ENCODE peak calls at places on chromosomes 7 and 10, in six cellular contexts. D is GM12892, Y is K562, B is GM12878, I is SK-N-MC, J is HepG2. G is an unnamed sample.
A peak's percentile ranks its signal among the peaks of the same experiment; 100 is the strongest.

GRCh38 chr7:113953553-113953952 is 34.7 kb upstream of the PPP1R3A start:
- DNase-seq in D (no peak), B (no peak), I (no peak), Y (no peak), J (no peak), G (no peak)

GRCh38 chr7:4724648-4725013 is 42.5 kb downstream of the FOXK1 start:
- DNase-seq in I (no peak), Y (no peak), J (peak; percentile 58), B (no peak), D (no peak), G (no peak)

GRCh38 chr7:48101880-48102448 is 12.9 kb downstream of the UPP1 start:
- DNase-seq in B (no peak), Y (peak; percentile 11), I (no peak), D (no peak), J (peak; percentile 29), G (no peak)

GRCh38 chr7:38512704-38513103 is 118.5 kb downstream of the AMPH start:
- DNase-seq in Y (no peak), D (no peak), B (no peak), J (no peak), I (no peak), G (no peak)

GRCh38 chr10:132001238-132001977 is 19.7 kb upstream of the BNIP3 start:
- DNase-seq in Y (peak; percentile 63), D (no peak), B (no peak), J (peak; percentile 29), I (no peak), G (no peak)

GRCh38 chr7:87370660-87371180 is 25.3 kb downstream of the CROT start:
- DNase-seq in Y (peak; percentile 59), B (no peak), D (no peak), I (peak; percentile 6), J (peak; percentile 8), G (no peak)

GRCh38 chr10:62561151-62561550 is 187.0 kb downstream of the ZNF365 start:
- DNase-seq in J (no peak), Y (no peak), B (no peak), D (no peak), I (no peak), G (no peak)

GRCh38 chr7:26580666-26581065 is 283.7 kb downstream of the SKAP2 start:
- DNase-seq in J (no peak), B (no peak), I (no peak), Y (no peak), D (no peak), G (no peak)

GRCh38 chr7:126700807-126701604 is 551.7 kb downstream of the GRM8 start:
- DNase-seq in I (peak; percentile 96), Y (peak; percentile 97), B (peak; percentile 98), D (peak; percentile 22), J (peak; percentile 41), G (no peak)

GRCh38 chr10:129744134-129744895 is 219.8 kb downstream of the EBF3 start:
- DNase-seq in B (no peak), I (no peak), Y (no peak), J (no peak), D (no peak), G (no peak)

GRCh38 chr7:120806669-120807068 is 51.3 kb downstream of the TSPAN12 start:
- DNase-seq in Y (no peak), B (no peak), I (no peak), D (no peak), J (no peak), G (no peak)

GRCh38 chr7:1533569-1534329 is 3.2 kb downstream of the MAFK start:
- DNase-seq in D (no peak), Y (peak; percentile 88), J (no peak), B (no peak), I (no peak), G (peak; percentile 72)

GRCh38 chr7:105691029-105691691 is 109.9 kb upstream of the EFCAB10 start:
- DNase-seq in J (no peak), B (no peak), D (peak; percentile 30), I (no peak), Y (no peak), G (no peak)

GRCh38 chr10:52621635-52622079 is 150.9 kb downstream of the MBL2 start:
- DNase-seq in J (no peak), Y (no peak), I (no peak), B (no peak), D (no peak), G (no peak)

GRCh38 chr7:45182856-45183710 is 25.5 kb downstream of the RAMP3 start:
- DNase-seq in Y (no peak), B (no peak), D (no peak), J (no peak), I (no peak), G (no peak)

GRCh38 chr10:104767745-104768144 is 126.7 kb downstream of the SORCS3 start:
- DNase-seq in I (no peak), B (no peak), Y (no peak), D (no peak), J (no peak), G (no peak)

GRCh38 chr10:5089869-5090268 is 4.3 kb upstream of the AKR1C3 start:
- DNase-seq in B (no peak), Y (peak; percentile 35), D (no peak), J (peak; percentile 43), I (no peak), G (no peak)

GRCh38 chr10:93413252-93413689 is 68.9 kb downstream of the MYOF start:
- DNase-seq in D (no peak), Y (no peak), B (no peak), J (no peak), I (no peak), G (no peak)

GRCh38 chr10:88336316-88336715 is 246.8 kb downstream of the RNLS start:
- DNase-seq in B (no peak), I (no peak), Y (no peak), D (no peak), J (no peak), G (no peak)

GRCh38 chr7:30276203-30276900 is 8.0 kb upstream of the ZNRF2 start:
- DNase-seq in I (no peak), J (peak; percentile 67), B (no peak), Y (peak; percentile 75), D (no peak), G (no peak)

GRCh38 chr7:152866125-152866524 is 106.6 kb downstream of the ACTR3B start:
- DNase-seq in B (no peak), J (no peak), I (no peak), Y (no peak), D (no peak), G (no peak)

DNA sequence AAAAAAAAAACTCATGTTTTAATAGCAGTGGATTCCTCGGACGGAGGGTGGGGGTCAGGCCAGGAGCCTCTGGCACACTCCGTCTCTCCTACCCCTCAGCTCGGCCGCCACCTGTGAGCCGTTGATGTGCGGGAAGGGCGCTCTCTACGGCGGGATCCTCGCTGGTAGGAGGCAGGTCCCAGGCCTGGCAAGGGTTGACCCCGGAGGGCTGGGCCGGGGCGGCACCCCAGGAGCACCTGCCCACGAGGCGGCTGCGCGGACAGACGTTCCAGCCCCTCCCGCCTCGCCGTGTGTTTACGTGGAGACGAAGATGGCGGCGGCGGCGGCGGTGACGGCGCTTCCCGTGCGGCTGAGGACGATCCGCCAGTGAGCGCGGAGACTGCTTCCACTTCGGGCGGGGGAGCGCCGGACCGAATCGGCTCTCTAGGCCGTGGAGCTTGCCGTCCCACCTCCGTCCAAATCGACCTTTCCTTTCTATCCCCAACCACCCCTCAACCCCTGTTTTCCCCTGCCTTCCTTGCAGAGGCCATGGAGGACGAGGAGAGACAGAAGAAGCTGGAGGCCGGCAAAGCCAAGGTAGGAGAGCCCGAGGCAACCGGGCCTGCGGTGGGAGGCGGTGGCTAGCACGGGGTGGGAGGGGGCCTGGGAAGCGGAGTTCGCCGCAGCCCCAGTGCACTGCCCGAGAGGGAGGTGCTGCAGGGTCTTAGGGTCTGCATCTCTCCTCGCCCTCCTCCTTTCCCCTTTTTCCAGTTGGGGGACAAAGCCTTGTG is at the start of gene AKAP9:
- DNase-seq in B (peak; percentile 44), J (peak; percentile 77), I (no peak), Y (peak; percentile 95), D (peak; percentile 69), G (peak; percentile 67)
- TF ChIP-seq POLR2AphosphoS5 in B (peak; percentile 79), J (peak; percentile 60), I (peak; percentile 89), Y (peak; percentile 80), D (peak; percentile 66), G (peak; percentile 55)

DNA sequence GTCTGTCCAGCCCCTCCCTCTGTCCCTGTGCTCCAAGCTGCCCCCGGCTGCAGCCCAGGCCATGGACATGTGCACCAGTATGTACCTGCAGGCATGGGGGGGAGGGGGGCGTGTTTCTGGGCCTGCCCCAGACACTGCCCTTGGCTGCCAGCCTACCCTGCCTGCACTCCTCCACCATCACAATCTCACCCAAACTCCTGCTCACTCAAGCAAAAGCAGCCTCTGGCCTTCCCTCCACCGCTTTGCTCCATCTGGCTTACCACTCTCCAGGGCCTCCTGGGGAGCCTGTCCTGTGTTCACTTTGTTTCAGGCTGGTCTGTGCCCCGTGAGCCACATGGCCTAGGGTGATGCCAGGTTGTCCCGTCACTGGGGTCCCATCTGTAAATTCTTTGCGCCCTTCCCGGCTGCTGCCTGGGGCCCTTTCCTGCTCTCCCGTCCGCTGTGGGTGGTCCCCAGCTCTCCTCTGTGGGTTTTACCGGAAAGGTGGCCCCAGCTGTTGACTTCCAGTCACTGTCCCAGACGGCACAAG is 33.3 kb upstream of the PPIF start:
- DNase-seq in Y (no peak), J (no peak), B (no peak), D (no peak), I (no peak), G (no peak)
- TF ChIP-seq POLR2AphosphoS5 in Y (no peak), J (no peak), B (no peak), D (no peak), I (no peak), G (no peak)

DNA sequence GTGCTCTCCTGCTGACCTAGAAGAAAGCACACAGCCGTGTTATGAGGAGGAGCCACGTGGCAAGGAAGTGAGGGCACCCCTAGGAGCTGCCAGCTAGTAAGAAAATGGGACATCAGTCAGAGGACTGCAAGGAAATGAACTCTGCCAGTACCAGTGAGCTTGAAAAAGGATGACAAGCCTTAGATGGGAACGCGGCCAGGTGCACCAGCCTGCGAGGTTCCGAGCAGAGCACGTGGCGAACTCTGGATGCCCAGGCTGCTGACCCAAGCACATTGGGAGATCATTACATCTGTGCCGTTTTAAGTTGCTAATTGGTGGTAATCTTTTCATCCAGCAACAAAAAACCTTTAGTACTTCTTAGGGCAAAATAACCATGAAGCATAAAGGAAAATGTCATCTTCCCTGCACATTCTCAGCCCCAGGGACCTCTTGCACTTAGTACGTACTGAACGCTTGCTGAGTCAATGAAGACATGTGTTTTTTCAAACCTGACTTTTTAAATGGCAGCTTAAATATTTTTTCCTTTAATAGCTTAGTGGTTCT is 69.4 kb downstream of the AMZ1 start:
- DNase-seq in B (no peak), I (no peak), D (no peak), Y (no peak), J (no peak), G (no peak)
- TF ChIP-seq POLR2AphosphoS5 in B (no peak), I (no peak), D (no peak), Y (no peak), J (no peak), G (no peak)

GRCh38 chr7:131300572-131301466 is 26.9 kb upstream of the MKLN1 start:
- DNase-seq in I (no peak), J (no peak), B (no peak), Y (no peak), D (no peak), G (no peak)

GRCh38 chr7:131302453-131302852 is 25.2 kb upstream of the MKLN1 start:
- DNase-seq in B (no peak), J (no peak), Y (no peak), D (no peak), I (no peak), G (no peak)

GRCh38 chr7:131300078-131300477 is 27.6 kb upstream of the MKLN1 start:
- DNase-seq in D (no peak), B (no peak), Y (no peak), J (no peak), I (no peak), G (no peak)

GRCh38 chr7:131305152-131305551 is 22.5 kb upstream of the MKLN1 start:
- DNase-seq in D (no peak), I (no peak), Y (no peak), J (peak; percentile 47), B (no peak), G (no peak)

GRCh38 chr7:131302876-131303707 is 24.6 kb upstream of the MKLN1 start:
- DNase-seq in J (peak; percentile 16), Y (peak; percentile 32), D (no peak), B (no peak), I (no peak), G (no peak)
- TF ChIP-seq POLR2AphosphoS5 in J (no peak), Y (no peak), D (no peak), B (no peak), I (no peak), G (no peak)

G was measured in GM12891.